ENCODE peak calls at places on chromosomes 6 and 20, in four cellular contexts. K is HCT116, Z is K562, B is HepG2. W is an unnamed sample.

GRCh38 chr20:63810730-63811490 is 20.2 kb downstream of the ZBTB46 start:
- DNase-seq in K (no peak), Z (no peak), B (no peak), W (no peak)

GRCh38 chr6:27866370-27867050 is 45.7 kb downstream of the OR2B2 start:
- DNase-seq in Z (no peak), B (peak; percentile 32), K (no peak), W (peak; percentile 78)

GRCh38 chr20:47985092-47985850 is 200.0 kb upstream of the SULF2 start:
- DNase-seq in K (no peak), B (no peak), Z (peak; percentile 86), W (no peak)

GRCh38 chr6:143545976-143546547 is 34.5 kb upstream of the FUCA2 start:
- DNase-seq in Z (no peak), B (peak; percentile 68), K (no peak), W (no peak)

GRCh38 chr20:46057856-46058655 is 29.0 kb downstream of the SLC12A5 start:
- DNase-seq in Z (no peak), K (no peak), B (no peak), W (no peak)

GRCh38 chr6:56766806-56767178 is 124.1 kb upstream of the DST start:
- DNase-seq in K (no peak), B (no peak), Z (no peak), W (no peak)

GRCh38 chr6:34093854-34094430 is 51.9 kb downstream of the GRM4 start:
- DNase-seq in K (no peak), B (no peak), Z (no peak), W (no peak)

GRCh38 chr20:41330343-41330720 is 10.3 kb upstream of the LPIN3 start:
- DNase-seq in K (no peak), Z (no peak), B (no peak), W (no peak)

GRCh38 chr6:145544031-145544430 is 191.3 kb downstream of the EPM2A start:
- DNase-seq in Z (no peak), K (peak; percentile 16), B (no peak), W (no peak)

GRCh38 chr20:35478804-35479472 is 23.5 kb downstream of the CEP250 start:
- DNase-seq in K (no peak), B (peak; percentile 77), Z (no peak), W (no peak)

GRCh38 chr6:140897804-140898573 is 1234.7 kb upstream of the GJE1 start:
- DNase-seq in K (peak; percentile 67), B (peak; percentile 85), Z (peak; percentile 39), W (no peak)

GRCh38 chr20:8248051-8248450 is 116.0 kb downstream of the PLCB1 start:
- DNase-seq in K (no peak), B (no peak), Z (no peak), W (no peak)

GRCh38 chr6:121143476-121143875 is 190.8 kb downstream of the TBC1D32 start:
- DNase-seq in K (no peak), Z (no peak), B (no peak), W (no peak)

GRCh38 chr6:7335519-7335918 is 22.5 kb upstream of the SSR1 start:
- DNase-seq in K (no peak), B (no peak), Z (no peak), W (no peak)

GRCh38 chr20:36113566-36114247 is 40.8 kb upstream of the EPB41L1 start:
- DNase-seq in Z (no peak), K (no peak), B (no peak), W (no peak)

GRCh38 chr6:11621119-11621518 is 83.6 kb downstream of the TMEM170B start:
- DNase-seq in Z (no peak), B (no peak), K (no peak), W (no peak)

GRCh38 chr6:163457637-163458561 is 43.4 kb downstream of the QKI start:
- DNase-seq in K (no peak), B (peak; percentile 23), Z (no peak), W (peak; percentile 15)

GRCh38 chr6:116444092-116444491 is 17.1 kb upstream of the CALHM6 start:
- DNase-seq in K (peak; percentile 7), B (peak; percentile 21), Z (peak; percentile 29), W (peak; percentile 10)

GRCh38 chr6:151389640-151390275 is 1.6 kb downstream of the ZBTB2 start:
- DNase-seq in B (peak; percentile 64), K (no peak), Z (peak; percentile 37), W (no peak)

GRCh38 chr6:170295519-170296422 is 4.9 kb upstream of the DLL1 start:
- DNase-seq in K (no peak), B (no peak), Z (peak; percentile 68), W (no peak)

GRCh38 chr6:14932485-14933178 is 313.2 kb upstream of the JARID2 start:
- DNase-seq in Z (peak; percentile 45), K (no peak), B (no peak), W (no peak)

GRCh38 chr20:63738687-63739128 is 868 bp upstream of the SLC2A4RG start:
- DNase-seq in B (peak; percentile 71), K (no peak), Z (peak; percentile 65), W (no peak)

GRCh38 chr6:128112494-128112893 is 211.6 kb upstream of the THEMIS start:
- DNase-seq in K (no peak), B (no peak), Z (no peak), W (no peak)

GRCh38 chr20:21503345-21503744 is 10.5 kb downstream of the NKX2-2 start:
- DNase-seq in Z (no peak), B (no peak), K (no peak), W (no peak)

GRCh38 chr20:64153410-64153809 is 10.8 kb upstream of the MYT1 start:
- DNase-seq in B (no peak), Z (no peak), K (no peak), W (no peak)

GRCh38 chr6:53070808-53071207 is 5.6 kb downstream of the FBXO9 start:
- DNase-seq in B (no peak), K (no peak), Z (no peak), W (no peak)

GRCh38 chr20:33291416-33291815 is 8.4 kb downstream of the BPIFB1 start:
- DNase-seq in B (no peak), Z (no peak), K (no peak), W (no peak)

GRCh38 chr6:148616811-148617210 is 130.0 kb upstream of the UST start:
- DNase-seq in B (no peak), Z (no peak), K (no peak), W (no peak)
- TF ChIP-seq TCF7L2 in B (no peak), Z (no peak), K (no peak), W (no peak)

DNA sequence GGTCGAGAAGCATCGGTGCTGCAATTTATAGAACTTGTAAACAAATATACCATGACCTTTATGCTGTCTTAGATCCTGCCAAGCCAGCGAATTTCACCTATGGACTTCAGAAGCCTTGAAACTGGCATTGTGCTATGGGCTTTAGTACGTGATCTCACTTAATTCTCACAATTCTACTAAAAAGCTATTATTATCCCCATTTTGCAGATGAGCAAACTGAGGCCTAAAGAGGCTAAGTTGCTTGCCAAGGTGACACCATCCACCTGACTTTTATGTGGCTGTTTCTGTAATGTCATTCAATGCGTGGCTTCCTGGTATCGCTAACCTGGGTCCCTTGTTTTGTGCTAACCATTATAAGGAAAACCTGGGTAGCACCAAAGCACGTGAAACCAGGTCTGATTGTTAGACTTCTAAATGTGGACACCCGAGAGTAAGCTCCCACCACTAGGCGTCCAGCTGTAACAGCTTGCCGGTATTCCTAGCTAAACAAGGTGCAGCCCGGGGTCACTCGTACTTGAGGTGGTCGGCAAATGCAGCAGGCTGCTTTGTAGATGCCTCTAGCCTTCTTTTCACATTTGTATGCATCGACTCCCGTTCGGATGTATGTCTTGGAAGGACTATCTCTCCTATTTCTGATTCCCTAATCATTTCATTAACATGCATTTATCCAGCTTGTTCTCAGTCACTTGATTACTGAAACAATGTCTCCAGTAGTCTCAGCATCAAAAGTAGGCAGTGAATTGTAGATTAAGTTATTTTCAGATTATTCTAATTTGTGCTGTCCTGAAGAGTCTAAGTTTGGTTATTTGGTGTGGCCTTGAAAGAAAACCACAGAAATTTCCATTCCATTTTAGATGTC is 1.1 kb downstream of the SYNJ2 start:
- DNase-seq in K (no peak), Z (peak; percentile 48), B (peak; percentile 85), W (no peak)
- TF ChIP-seq TCF7L2 in K (no peak), Z (no peak), B (no peak), W (peak; percentile 38)

GRCh38 chr6:25193147-25193864 is 85.9 kb upstream of the CARMIL1 start:
- DNase-seq in Z (no peak), K (peak; percentile 58), B (no peak), W (peak; percentile 17)
- TF ChIP-seq TCF7L2 in Z (no peak), K (no peak), B (no peak), W (no peak)

GRCh38 chr20:57133926-57134650 is 132.4 kb downstream of the BMP7 start:
- DNase-seq in Z (no peak), B (no peak), K (no peak), W (no peak)
- TF ChIP-seq TCF7L2 in Z (no peak), B (no peak), K (no peak), W (no peak)

GRCh38 chr6:133495205-133495903 is 254.2 kb downstream of the EYA4 start:
- DNase-seq in B (no peak), Z (no peak), K (no peak), W (no peak)
- TF ChIP-seq TCF7L2 in B (no peak), Z (no peak), K (no peak), W (no peak)

DNA sequence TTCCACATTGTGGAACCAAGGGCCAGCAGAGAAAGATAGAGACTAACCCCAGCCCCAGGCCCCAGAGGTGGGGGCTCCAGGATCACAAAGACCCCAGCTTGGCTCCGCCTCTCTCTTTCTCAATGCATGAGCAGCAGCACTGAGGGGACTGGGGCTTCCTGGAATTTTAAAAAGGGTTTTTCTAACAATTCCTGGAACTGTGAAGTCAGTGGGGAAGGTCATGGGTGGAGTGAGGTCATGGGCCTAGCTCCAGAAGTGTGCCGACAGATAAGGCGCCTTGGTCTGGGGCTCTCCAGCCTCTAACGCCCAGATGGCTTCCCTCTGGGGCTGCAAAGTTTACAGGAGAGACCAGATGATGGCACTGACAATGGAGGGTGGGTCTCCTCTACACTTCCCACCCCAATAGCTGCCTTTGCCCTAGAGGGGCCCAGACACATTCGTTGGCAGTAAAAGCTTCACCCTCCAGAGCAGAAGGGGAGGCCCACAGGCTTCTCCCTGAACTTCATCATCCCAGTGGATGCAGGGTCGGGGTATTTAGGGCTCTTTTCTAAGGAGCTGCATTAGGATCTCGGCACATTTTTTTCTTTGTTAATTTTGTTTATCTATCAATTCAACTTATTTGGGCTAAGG is 46.9 kb upstream of the CD93 start:
- DNase-seq in B (no peak), K (no peak), Z (peak; percentile 82), W (no peak)
- TF ChIP-seq TCF7L2 in B (no peak), K (no peak), Z (no peak), W (no peak)

GRCh38 chr6:18260448-18261106 is 3.8 kb downstream of the DEK start:
- DNase-seq in K (no peak), B (peak; percentile 31), Z (no peak), W (no peak)
- TF ChIP-seq TCF7L2 in K (no peak), B (no peak), Z (no peak), W (no peak)